ENCODE peak calls at places on chromosomes 7 and 10, in eight cellular contexts. I is WERI-Rb-1, A is endothelial cell of umbilical vein, H is endodermal cell, M is AG04450, Q is brain microvascular endothelial cell, W is coronary artery, L is neuronal stem cell. F is an unnamed sample.

GRCh38 chr7:5330288-5330687 is 47.5 kb downstream of the SLC29A4 start:
- DNase-seq in I (no peak), A (no peak), H (no peak), M (no peak), Q (no peak), W (no peak), L (no peak), F (no peak)

GRCh38 chr10:60208676-60209269 is 180.9 kb downstream of the ANK3 start:
- DNase-seq in I (no peak), A (peak), H (no peak), M (peak), Q (no peak), W (no peak), L (peak), F (peak)

GRCh38 chr10:27341001-27341400 is 100.4 kb upstream of the ACBD5 start:
- DNase-seq in I (no peak), A (no peak), H (no peak), M (no peak), Q (no peak), W (no peak), L (no peak), F (no peak)

GRCh38 chr7:641269-641671 is 85.2 kb upstream of the DNAAF5 start:
- DNase-seq in I (no peak), A (no peak), H (no peak), M (no peak), Q (no peak), W (no peak), L (no peak), F (peak)

GRCh38 chr10:32982293-32982709 is 24.3 kb upstream of the ITGB1 start:
- DNase-seq in I (no peak), A (peak), H (no peak), M (peak), Q (peak), W (no peak), L (no peak), F (no peak)

GRCh38 chr7:22464299-22464698 is 35.7 kb downstream of the STEAP1B start:
- DNase-seq in I (no peak), A (no peak), H (no peak), M (no peak), Q (no peak), W (no peak), L (no peak), F (no peak)

GRCh38 chr7:27064169-27064568 is 31.6 kb downstream of the HOXA1 start:
- DNase-seq in I (no peak), A (peak), H (no peak), M (no peak), Q (no peak), W (no peak), L (no peak), F (no peak)

GRCh38 chr7:13309535-13309934 is 622.1 kb downstream of the ARL4A start:
- DNase-seq in I (no peak), A (no peak), H (no peak), M (no peak), Q (no peak), W (no peak), L (no peak), F (no peak)

GRCh38 chr7:157299613-157300405 is 37.0 kb upstream of the DNAJB6 start:
- DNase-seq in I (no peak), A (no peak), H (peak), M (no peak), Q (no peak), W (no peak), L (no peak), F (no peak)

GRCh38 chr10:69749180-69750010 is 52.3 kb upstream of the COL13A1 start:
- DNase-seq in I (no peak), A (no peak), H (no peak), M (no peak), Q (peak), W (no peak), L (no peak), F (no peak)

GRCh38 chr7:40057292-40057691 is 77.1 kb downstream of the MPLKIP start:
- DNase-seq in I (no peak), A (no peak), H (no peak), M (no peak), Q (peak), W (no peak), L (no peak), F (peak)

GRCh38 chr7:40059057-40059456 is 75.4 kb downstream of the MPLKIP start:
- DNase-seq in I (no peak), A (no peak), H (no peak), M (no peak), Q (no peak), W (no peak), L (no peak), F (no peak)

GRCh38 chr7:40058027-40058426 is 76.4 kb downstream of the MPLKIP start:
- DNase-seq in I (no peak), A (no peak), H (no peak), M (no peak), Q (no peak), W (no peak), L (no peak), F (no peak)

DNA sequence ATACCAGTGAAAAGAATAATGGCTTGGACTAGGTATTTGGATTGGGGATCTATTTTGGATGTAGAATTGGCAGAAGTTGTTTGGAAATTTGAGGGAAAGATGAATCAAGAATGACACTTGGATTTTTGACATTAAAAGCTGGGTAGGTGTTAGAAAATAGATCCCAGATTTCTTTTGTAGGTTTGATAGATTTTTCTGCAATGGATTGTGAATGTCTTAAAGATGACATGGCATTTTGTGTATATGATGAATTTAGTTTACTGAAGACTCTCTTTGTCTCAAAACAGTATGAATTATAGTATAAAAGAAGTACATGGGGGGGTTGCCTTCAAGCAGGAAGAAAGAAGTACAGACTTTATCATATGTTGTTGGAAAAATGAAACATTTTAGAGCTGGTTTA is 75.8 kb downstream of the MPLKIP start:
- DNase-seq in I (no peak), A (no peak), H (no peak), M (no peak), Q (no peak), W (no peak), L (no peak), F (no peak)
- H3K27ac ChIP-seq in I (no peak), A (peak), H (no peak), M (no peak), Q (no peak), W (no peak), L (no peak), F (peak)

GRCh38 chr7:44131173-44132009 is 8.0 kb upstream of the POLD2 start:
- DNase-seq in I (peak), A (no peak), H (peak), M (no peak), Q (no peak), W (no peak), L (no peak), F (peak)
- H3K27ac ChIP-seq in I (no peak), A (no peak), H (no peak), M (no peak), Q (no peak), W (no peak), L (no peak), F (peak)

DNA sequence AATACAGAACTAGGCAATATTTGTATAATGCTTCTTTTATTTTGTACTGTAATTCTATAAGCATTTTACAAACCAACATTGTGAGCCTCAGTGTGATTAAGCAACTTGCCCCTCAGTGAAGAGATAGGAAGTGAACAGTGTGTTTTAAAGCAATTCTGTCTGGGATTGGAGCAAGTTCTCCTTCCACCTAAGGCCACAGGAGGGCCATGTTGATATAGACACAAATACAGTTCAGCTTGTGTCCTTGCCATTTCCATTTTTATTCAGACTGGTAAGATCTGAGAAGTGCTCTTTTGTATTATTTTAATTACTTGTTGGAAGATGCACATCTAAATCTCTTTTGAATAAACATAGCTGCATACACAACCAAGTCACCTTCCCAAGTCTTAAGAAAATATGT is 416.3 kb upstream of the COBL start:
- DNase-seq in I (peak), A (no peak), H (no peak), M (no peak), Q (no peak), W (no peak), L (no peak), F (no peak)
- H3K27ac ChIP-seq in I (no peak), A (no peak), H (no peak), M (no peak), Q (no peak), W (no peak), L (no peak), F (no peak)

GRCh38 chr10:74122060-74122459 is 28.6 kb downstream of the AP3M1 start:
- DNase-seq in I (no peak), A (no peak), H (no peak), M (no peak), Q (no peak), W (no peak), L (no peak), F (no peak)

GRCh38 chr10:74114041-74114448 is 36.6 kb downstream of the AP3M1 start:
- DNase-seq in I (no peak), A (no peak), H (no peak), M (no peak), Q (no peak), W (no peak), L (no peak), F (no peak)

GRCh38 chr10:74117738-74118137 is 32.9 kb downstream of the AP3M1 start:
- DNase-seq in I (no peak), A (no peak), H (no peak), M (no peak), Q (no peak), W (no peak), L (no peak), F (no peak)

GRCh38 chr10:74121368-74121767 is 29.3 kb downstream of the AP3M1 start:
- DNase-seq in I (no peak), A (no peak), H (no peak), M (no peak), Q (no peak), W (no peak), L (no peak), F (no peak)

GRCh38 chr10:74118794-74119193 is 31.8 kb downstream of the AP3M1 start:
- DNase-seq in I (no peak), A (no peak), H (no peak), M (no peak), Q (no peak), W (no peak), L (no peak), F (no peak)
- H3K27ac ChIP-seq in I (no peak), A (no peak), H (no peak), M (no peak), Q (peak), W (no peak), L (no peak), F (no peak)

GRCh38 chr10:102435529-102436233 is 3.3 kb upstream of the CUEDC2 start:
- DNase-seq in I (no peak), A (no peak), H (peak), M (no peak), Q (no peak), W (no peak), L (no peak), F (no peak)

GRCh38 chr10:102436312-102436711 is 3.9 kb upstream of the CUEDC2 start:
- DNase-seq in I (no peak), A (no peak), H (no peak), M (no peak), Q (no peak), W (no peak), L (no peak), F (no peak)

GRCh38 chr10:102433619-102434046 is 1.3 kb upstream of the CUEDC2 start:
- DNase-seq in I (no peak), A (no peak), H (no peak), M (no peak), Q (no peak), W (no peak), L (no peak), F (no peak)

GRCh38 chr10:102435098-102435497 is 2.7 kb upstream of the CUEDC2 start:
- DNase-seq in I (no peak), A (no peak), H (no peak), M (no peak), Q (no peak), W (no peak), L (no peak), F (no peak)

GRCh38 chr10:102434251-102434913 is 2.0 kb upstream of the CUEDC2 start:
- DNase-seq in I (no peak), A (no peak), H (no peak), M (no peak), Q (no peak), W (no peak), L (no peak), F (no peak)
- H3K27ac ChIP-seq in I (no peak), A (no peak), H (no peak), M (peak), Q (no peak), W (no peak), L (no peak), F (no peak)

GRCh38 chr7:2781636-2782035 is 62.5 kb downstream of the GNA12 start:
- DNase-seq in I (no peak), A (no peak), H (no peak), M (no peak), Q (peak), W (no peak), L (no peak), F (no peak)

GRCh38 chr7:2779086-2779485 is 65.0 kb downstream of the GNA12 start:
- DNase-seq in I (no peak), A (no peak), H (no peak), M (no peak), Q (peak), W (no peak), L (no peak), F (no peak)

GRCh38 chr7:2786607-2787116 is 57.4 kb downstream of the GNA12 start:
- DNase-seq in I (no peak), A (no peak), H (no peak), M (no peak), Q (no peak), W (no peak), L (no peak), F (no peak)

GRCh38 chr7:2785071-2785500 is 59.0 kb downstream of the GNA12 start:
- DNase-seq in I (no peak), A (peak), H (no peak), M (no peak), Q (peak), W (no peak), L (no peak), F (peak)

DNA sequence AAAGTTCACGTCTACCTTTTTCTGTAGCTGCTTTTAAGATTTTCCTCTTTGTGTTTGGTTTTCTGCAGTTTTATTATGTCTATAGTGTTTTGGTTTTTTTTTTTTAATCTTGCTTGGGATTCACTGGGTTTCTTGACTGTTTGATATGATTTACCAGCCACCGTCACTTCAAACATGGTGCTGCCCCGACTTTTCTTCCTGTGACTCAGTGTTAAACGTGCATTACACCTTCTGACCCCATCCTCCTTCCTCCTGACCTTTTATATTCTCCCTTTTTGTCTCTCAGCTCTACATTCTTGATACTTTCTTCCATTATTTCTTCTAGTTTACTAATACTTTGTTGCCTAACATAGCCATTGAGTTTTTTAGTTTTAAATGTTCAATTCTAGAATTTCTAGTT is 61.5 kb downstream of the GNA12 start:
- DNase-seq in I (no peak), A (no peak), H (no peak), M (no peak), Q (no peak), W (no peak), L (no peak), F (no peak)
- H3K27ac ChIP-seq in I (no peak), A (no peak), H (no peak), M (no peak), Q (no peak), W (no peak), L (no peak), F (no peak)

GRCh38 chr10:3901370-3901769 is 116.4 kb upstream of the KLF6 start:
- DNase-seq in I (no peak), A (no peak), H (no peak), M (no peak), Q (no peak), W (no peak), L (no peak), F (no peak)
- H3K27ac ChIP-seq in I (no peak), A (no peak), H (no peak), M (no peak), Q (no peak), W (no peak), L (no peak), F (no peak)

F was measured in SJCRH30.